ENCODE peak calls at places on chromosomes 6 and 20, in four cellular contexts. One of them, this sample, is unnamed. For H3K36me3, the result is how much of the 10 kb centered on the place peaks cover.

GRCh38 chr6:10682319-10682988 is 12.0 kb downstream of the C6orf52 start:
- ATAC-seq in psoas muscle: no peak
- ATAC-seq in RWPE2: no peak
- ATAC-seq in heart left ventricle: no peak
- ATAC-seq in this sample: no peak

GRCh38 chr20:58899518-58899917 is 47.0 kb downstream of the GNAS start:
- ATAC-seq in psoas muscle: no peak
- ATAC-seq in heart left ventricle: no peak
- ATAC-seq in RWPE2: no peak
- ATAC-seq in this sample: no peak

GRCh38 chr20:14312001-14312400 is 25.4 kb downstream of the FLRT3 start:
- ATAC-seq in heart left ventricle: no peak
- ATAC-seq in psoas muscle: no peak
- ATAC-seq in RWPE2: no peak
- ATAC-seq in this sample: no peak

GRCh38 chr20:51583073-51583472 is 40.6 kb upstream of the NFATC2 start:
- ATAC-seq in psoas muscle: no peak
- ATAC-seq in RWPE2: no peak
- ATAC-seq in heart left ventricle: no peak
- ATAC-seq in this sample: no peak

GRCh38 chr6:150799276-150799805 is 66.2 kb upstream of the MTHFD1L start:
- ATAC-seq in RWPE2: no peak
- ATAC-seq in heart left ventricle: no peak
- ATAC-seq in psoas muscle: no peak
- ATAC-seq in this sample: peak

GRCh38 chr20:46359233-46359751 is 47.1 kb downstream of the ELMO2 start:
- ATAC-seq in heart left ventricle: peak
- ATAC-seq in psoas muscle: peak
- ATAC-seq in RWPE2: no peak
- ATAC-seq in this sample: no peak

GRCh38 chr20:63597651-63598478 is 23.8 kb upstream of the HELZ2 start:
- ATAC-seq in heart left ventricle: no peak
- ATAC-seq in psoas muscle: no peak
- ATAC-seq in RWPE2: no peak
- ATAC-seq in this sample: no peak

GRCh38 chr6:113858067-113858604 is 991 bp downstream of the MARCKS start:
- ATAC-seq in RWPE2: no peak
- ATAC-seq in psoas muscle: no peak
- ATAC-seq in heart left ventricle: no peak
- ATAC-seq in this sample: no peak

GRCh38 chr6:34638834-34639736 is 57.5 kb downstream of the ILRUN start:
- ATAC-seq in heart left ventricle: no peak
- ATAC-seq in RWPE2: no peak
- ATAC-seq in psoas muscle: peak
- ATAC-seq in this sample: no peak

GRCh38 chr6:18463429-18463828 is 76.3 kb downstream of the RNF144B start:
- ATAC-seq in RWPE2: no peak
- ATAC-seq in heart left ventricle: no peak
- ATAC-seq in psoas muscle: peak
- ATAC-seq in this sample: no peak

GRCh38 chr20:38076548-38076947 is 43.0 kb downstream of the RPRD1B start:
- ATAC-seq in psoas muscle: no peak
- ATAC-seq in heart left ventricle: no peak
- ATAC-seq in RWPE2: no peak
- ATAC-seq in this sample: no peak

GRCh38 chr6:39801456-39802251 is 9.5 kb downstream of the DAAM2 start:
- ATAC-seq in RWPE2: no peak
- ATAC-seq in heart left ventricle: no peak
- ATAC-seq in psoas muscle: no peak
- ATAC-seq in this sample: no peak

GRCh38 chr20:63501818-63502670 is 3.2 kb upstream of the EEF1A2 start:
- ATAC-seq in heart left ventricle: peak
- ATAC-seq in psoas muscle: peak
- ATAC-seq in RWPE2: peak
- ATAC-seq in this sample: no peak

GRCh38 chr6:8513174-8513573 is 77.8 kb upstream of the SLC35B3 start:
- ATAC-seq in heart left ventricle: no peak
- ATAC-seq in RWPE2: no peak
- ATAC-seq in psoas muscle: no peak
- ATAC-seq in this sample: no peak

GRCh38 chr6:87914637-87915395 is 132.8 kb upstream of the SPACA1 start:
- ATAC-seq in psoas muscle: no peak
- ATAC-seq in heart left ventricle: no peak
- ATAC-seq in RWPE2: no peak
- ATAC-seq in this sample: no peak

GRCh38 chr20:2956480-2956879 is 83.2 kb downstream of the PTPRA start:
- ATAC-seq in RWPE2: no peak
- ATAC-seq in psoas muscle: no peak
- ATAC-seq in heart left ventricle: no peak
- ATAC-seq in this sample: no peak

GRCh38 chr6:79631800-79632172 is 657 bp downstream of the SH3BGRL2 start:
- ATAC-seq in RWPE2: no peak
- ATAC-seq in heart left ventricle: no peak
- ATAC-seq in psoas muscle: no peak
- ATAC-seq in this sample: no peak

GRCh38 chr20:3323398-3323797 is 84.1 kb downstream of the DNAAF9 start:
- ATAC-seq in psoas muscle: no peak
- ATAC-seq in RWPE2: peak
- ATAC-seq in heart left ventricle: no peak
- ATAC-seq in this sample: no peak

GRCh38 chr20:21396921-21397340 is 395 bp downstream of the NKX2-4 start:
- ATAC-seq in psoas muscle: no peak
- ATAC-seq in heart left ventricle: no peak
- ATAC-seq in RWPE2: no peak
- ATAC-seq in this sample: no peak

GRCh38 chr20:18005170-18005989 is 36.6 kb downstream of the MGME1 start:
- ATAC-seq in RWPE2: no peak
- ATAC-seq in heart left ventricle: no peak
- ATAC-seq in psoas muscle: peak
- ATAC-seq in this sample: no peak

GRCh38 chr20:1761116-1761515 is 103.5 kb upstream of the SIRPG start:
- ATAC-seq in RWPE2: peak
- ATAC-seq in psoas muscle: no peak
- ATAC-seq in heart left ventricle: no peak
- ATAC-seq in this sample: no peak

GRCh38 chr6:163284151-163284550 is 130.4 kb upstream of the QKI start:
- ATAC-seq in heart left ventricle: no peak
- ATAC-seq in RWPE2: no peak
- ATAC-seq in psoas muscle: peak
- ATAC-seq in this sample: no peak

DNA sequence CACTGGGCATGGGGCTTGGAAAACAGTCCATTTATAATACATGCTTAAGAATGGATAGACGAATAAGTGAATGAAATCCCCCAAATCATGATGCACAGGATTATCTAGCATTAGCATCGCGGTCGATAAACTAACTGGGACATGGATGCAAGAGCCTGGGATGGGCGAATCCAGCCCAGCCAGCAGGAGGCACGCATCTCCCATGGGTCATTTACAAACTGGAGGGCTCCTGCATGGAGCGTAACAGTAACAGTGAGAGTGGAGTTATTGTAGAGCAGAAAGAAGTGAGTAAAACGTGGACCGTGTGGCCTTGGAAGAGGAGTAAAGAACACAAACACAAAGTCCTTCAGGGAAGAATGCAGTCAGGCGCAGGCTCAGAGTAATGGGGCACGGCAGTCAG is 136.5 kb downstream of the AGPAT4 start:
- ATAC-seq in RWPE2: no peak
- ATAC-seq in heart left ventricle: no peak
- ATAC-seq in psoas muscle: no peak
- ATAC-seq in this sample: no peak
- H3K36me3 ChIP-seq in RWPE2: under half
- H3K36me3 ChIP-seq in heart left ventricle: under half
- H3K36me3 ChIP-seq in psoas muscle: under half
- H3K36me3 ChIP-seq in this sample: half or more

GRCh38 chr6:12480379-12480778 is 190.2 kb downstream of the EDN1 start:
- ATAC-seq in RWPE2: no peak
- ATAC-seq in heart left ventricle: no peak
- ATAC-seq in psoas muscle: no peak
- ATAC-seq in this sample: no peak

GRCh38 chr6:12484519-12484918 is 194.4 kb downstream of the EDN1 start:
- ATAC-seq in psoas muscle: no peak
- ATAC-seq in heart left ventricle: no peak
- ATAC-seq in RWPE2: no peak
- ATAC-seq in this sample: no peak

GRCh38 chr6:12481292-12481691 is 191.1 kb downstream of the EDN1 start:
- ATAC-seq in psoas muscle: no peak
- ATAC-seq in heart left ventricle: no peak
- ATAC-seq in RWPE2: no peak
- ATAC-seq in this sample: no peak

GRCh38 chr6:12483712-12484111 is 193.6 kb downstream of the EDN1 start:
- ATAC-seq in psoas muscle: no peak
- ATAC-seq in RWPE2: peak
- ATAC-seq in heart left ventricle: no peak
- ATAC-seq in this sample: no peak

GRCh38 chr6:12482386-12482785 is 192.2 kb downstream of the EDN1 start:
- ATAC-seq in heart left ventricle: no peak
- ATAC-seq in RWPE2: no peak
- ATAC-seq in psoas muscle: no peak
- ATAC-seq in this sample: no peak
- TF ChIP-seq CTCF in heart left ventricle: no peak
- TF ChIP-seq CTCF in RWPE2: peak
- TF ChIP-seq CTCF in psoas muscle: no peak
- TF ChIP-seq CTCF in this sample: no peak

GRCh38 chr20:36644713-36645109 is 1.3 kb downstream of the SLA2 start:
- ATAC-seq in psoas muscle: no peak
- ATAC-seq in RWPE2: no peak
- ATAC-seq in heart left ventricle: no peak
- ATAC-seq in this sample: no peak
- H3K4me3 ChIP-seq in psoas muscle: no peak
- H3K4me3 ChIP-seq in RWPE2: no peak
- H3K4me3 ChIP-seq in heart left ventricle: no peak
- H3K4me3 ChIP-seq in this sample: no peak

GRCh38 chr6:146153040-146153758 is 124.3 kb downstream of the GRM1 start:
- ATAC-seq in RWPE2: no peak
- ATAC-seq in psoas muscle: no peak
- ATAC-seq in heart left ventricle: no peak
- ATAC-seq in this sample: no peak

GRCh38 chr6:146146836-146147235 is 118.0 kb downstream of the GRM1 start:
- ATAC-seq in heart left ventricle: no peak
- ATAC-seq in psoas muscle: no peak
- ATAC-seq in RWPE2: no peak
- ATAC-seq in this sample: no peak

GRCh38 chr6:146154197-146154596 is 125.3 kb downstream of the GRM1 start:
- ATAC-seq in RWPE2: no peak
- ATAC-seq in psoas muscle: no peak
- ATAC-seq in heart left ventricle: no peak
- ATAC-seq in this sample: no peak

GRCh38 chr6:146149770-146150169 is 120.9 kb downstream of the GRM1 start:
- ATAC-seq in RWPE2: peak
- ATAC-seq in psoas muscle: no peak
- ATAC-seq in heart left ventricle: no peak
- ATAC-seq in this sample: no peak
- H3K36me3 ChIP-seq in RWPE2: under half
- H3K36me3 ChIP-seq in psoas muscle: under half
- H3K36me3 ChIP-seq in heart left ventricle: under half
- H3K36me3 ChIP-seq in this sample: under half

GRCh38 chr6:152595507-152595906 is 41.7 kb downstream of the SYNE1 start:
- ATAC-seq in psoas muscle: no peak
- ATAC-seq in RWPE2: peak
- ATAC-seq in heart left ventricle: no peak
- ATAC-seq in this sample: no peak
- TF ChIP-seq CTCF in psoas muscle: no peak
- TF ChIP-seq CTCF in RWPE2: peak
- TF ChIP-seq CTCF in heart left ventricle: peak
- TF ChIP-seq CTCF in this sample: peak

DNA sequence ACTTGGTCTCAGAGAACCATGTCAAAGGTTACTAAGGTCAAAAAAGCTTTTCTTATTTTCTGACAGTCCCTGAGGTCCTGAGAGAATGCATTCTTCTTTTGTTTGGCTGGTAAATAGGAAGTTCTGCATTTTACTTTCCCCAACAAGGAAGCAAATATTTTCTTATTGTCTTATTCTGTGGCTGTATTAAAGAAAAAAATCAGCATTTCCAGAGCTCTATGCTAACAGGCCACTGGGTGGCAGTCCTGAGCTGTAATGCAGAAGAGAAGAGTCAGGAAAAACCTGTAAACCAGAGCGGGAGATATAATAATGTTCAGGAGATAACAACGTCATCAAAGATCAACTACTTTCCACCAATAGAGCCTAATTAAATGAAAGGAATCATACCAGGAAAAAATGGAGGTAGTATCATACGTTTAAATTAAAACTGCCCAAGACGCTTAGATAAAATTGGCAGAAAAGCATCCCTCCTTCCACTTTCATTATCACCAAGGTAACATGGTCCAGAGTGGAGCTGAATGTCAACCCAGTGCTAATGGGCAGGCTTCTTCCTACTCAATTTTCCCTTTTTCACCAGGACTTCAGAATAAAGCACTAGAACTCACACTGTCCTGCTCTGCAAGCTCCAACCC is 55.6 kb upstream of the CARMIL1 start:
- ATAC-seq in psoas muscle: peak
- ATAC-seq in RWPE2: peak
- ATAC-seq in heart left ventricle: no peak
- ATAC-seq in this sample: no peak
- H3K4me3 ChIP-seq in psoas muscle: peak
- H3K4me3 ChIP-seq in RWPE2: peak
- H3K4me3 ChIP-seq in heart left ventricle: peak
- H3K4me3 ChIP-seq in this sample: peak

GRCh38 chr20:49268600-49269365 is 9.1 kb downstream of the ZNFX1 start:
- ATAC-seq in RWPE2: peak
- ATAC-seq in psoas muscle: no peak
- ATAC-seq in heart left ventricle: no peak
- ATAC-seq in this sample: no peak
- H3K36me3 ChIP-seq in RWPE2: half or more
- H3K36me3 ChIP-seq in psoas muscle: under half
- H3K36me3 ChIP-seq in heart left ventricle: half or more
- H3K36me3 ChIP-seq in this sample: half or more

DNA sequence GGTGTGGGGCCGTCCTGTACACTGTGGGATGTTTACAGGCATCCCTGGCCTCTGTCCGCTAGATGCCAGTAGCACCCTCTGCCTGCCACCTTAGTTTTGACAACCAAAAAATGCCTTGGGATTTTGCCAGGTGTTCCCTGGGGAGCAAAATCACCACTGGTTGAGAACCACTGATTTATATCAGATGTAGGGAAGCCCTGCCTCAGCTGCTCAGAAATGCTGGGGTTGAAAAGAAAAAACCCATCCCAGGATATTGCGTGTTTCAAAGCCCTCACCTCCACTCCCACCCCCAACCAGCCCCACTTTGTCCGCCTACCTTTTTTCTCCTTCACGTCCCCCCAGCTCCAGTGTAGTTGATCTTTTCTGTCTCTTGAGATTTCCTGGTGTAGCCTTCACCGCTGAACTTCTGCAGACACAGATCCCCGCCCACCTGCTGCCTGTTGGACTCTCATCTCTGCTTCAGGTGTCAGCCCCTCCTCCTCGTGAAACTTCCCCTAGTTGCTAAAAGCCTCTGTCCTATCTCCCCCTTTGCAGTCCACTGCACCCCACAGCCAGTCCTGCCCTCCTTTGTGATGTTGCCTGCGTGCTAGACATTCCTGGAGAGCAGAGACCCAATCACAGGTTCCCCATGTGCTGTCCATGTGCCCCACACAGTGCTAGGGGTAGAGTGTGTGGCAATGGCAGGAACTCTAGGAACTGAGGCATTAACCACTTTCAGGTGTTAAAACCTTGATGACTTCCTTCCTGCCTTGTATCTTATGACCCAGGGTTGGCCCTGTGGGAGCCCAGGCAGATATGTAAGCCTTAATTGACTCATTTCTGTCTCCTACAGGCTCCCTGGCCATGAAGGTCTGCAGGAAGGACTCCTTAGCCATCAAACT is 98.9 kb downstream of the TBC1D7 start:
- ATAC-seq in psoas muscle: no peak
- ATAC-seq in heart left ventricle: no peak
- ATAC-seq in RWPE2: peak
- ATAC-seq in this sample: no peak
- TF ChIP-seq CTCF in psoas muscle: no peak
- TF ChIP-seq CTCF in heart left ventricle: no peak
- TF ChIP-seq CTCF in RWPE2: peak
- TF ChIP-seq CTCF in this sample: no peak

This sample was measured in gastroesophageal sphincter.